ENCODE peak calls at places on chromosomes 12 and 14, in six cellular contexts. One of them, this sample, is unnamed.

GRCh38 chr12:53560912-53561589 is 53.8 kb upstream of the NPFF start:
- ATAC-seq in upper lobe of left lung: no peak
- ATAC-seq in HepG2: no peak
- ATAC-seq in GM12878: peak; percentile 42
- ATAC-seq in K562: no peak
- ATAC-seq in HCT116: peak; percentile 34
- ATAC-seq in this sample: no peak

GRCh38 chr14:87449016-87449415 is 544.0 kb downstream of the GALC start:
- ATAC-seq in HCT116: no peak
- ATAC-seq in upper lobe of left lung: no peak
- ATAC-seq in K562: no peak
- ATAC-seq in HepG2: no peak
- ATAC-seq in GM12878: no peak
- ATAC-seq in this sample: no peak

GRCh38 chr12:94534761-94535613 is 75.3 kb upstream of the CEP83 start:
- ATAC-seq in upper lobe of left lung: no peak
- ATAC-seq in GM12878: no peak
- ATAC-seq in K562: no peak
- ATAC-seq in HCT116: no peak
- ATAC-seq in HepG2: peak; percentile 9
- ATAC-seq in this sample: no peak

GRCh38 chr14:34857689-34858449 is 17.3 kb downstream of the BAZ1A start:
- ATAC-seq in K562: no peak
- ATAC-seq in GM12878: peak; percentile 33
- ATAC-seq in upper lobe of left lung: peak; percentile 87
- ATAC-seq in HCT116: no peak
- ATAC-seq in HepG2: no peak
- ATAC-seq in this sample: no peak

GRCh38 chr14:61662001-61662400 is 33.3 kb upstream of the HIF1A start:
- ATAC-seq in K562: no peak
- ATAC-seq in HCT116: no peak
- ATAC-seq in HepG2: no peak
- ATAC-seq in GM12878: peak; percentile 12
- ATAC-seq in upper lobe of left lung: no peak
- ATAC-seq in this sample: no peak

GRCh38 chr12:11716794-11717532 is 67.5 kb downstream of the ETV6 start:
- ATAC-seq in GM12878: no peak
- ATAC-seq in upper lobe of left lung: no peak
- ATAC-seq in HepG2: peak; percentile 54
- ATAC-seq in HCT116: no peak
- ATAC-seq in K562: no peak
- ATAC-seq in this sample: no peak

GRCh38 chr14:47539065-47539464 is 136.3 kb downstream of the MDGA2 start:
- ATAC-seq in GM12878: peak; percentile 57
- ATAC-seq in upper lobe of left lung: peak; percentile 37
- ATAC-seq in HepG2: peak; percentile 72
- ATAC-seq in K562: no peak
- ATAC-seq in HCT116: peak; percentile 54
- ATAC-seq in this sample: no peak

GRCh38 chr14:35553808-35554207 is 19.8 kb downstream of the INSM2 start:
- ATAC-seq in HepG2: no peak
- ATAC-seq in K562: no peak
- ATAC-seq in GM12878: no peak
- ATAC-seq in upper lobe of left lung: no peak
- ATAC-seq in HCT116: no peak
- ATAC-seq in this sample: no peak

GRCh38 chr12:132286912-132287311 is 42.5 kb downstream of the GALNT9 start:
- ATAC-seq in K562: no peak
- ATAC-seq in GM12878: no peak
- ATAC-seq in upper lobe of left lung: no peak
- ATAC-seq in HCT116: peak; percentile 59
- ATAC-seq in HepG2: no peak
- ATAC-seq in this sample: no peak

GRCh38 chr14:89290813-89291212 is 126.2 kb downstream of the FOXN3 start:
- ATAC-seq in HCT116: no peak
- ATAC-seq in GM12878: no peak
- ATAC-seq in HepG2: no peak
- ATAC-seq in K562: no peak
- ATAC-seq in upper lobe of left lung: no peak
- ATAC-seq in this sample: no peak

GRCh38 chr14:89911018-89911919 is 43.3 kb downstream of the EFCAB11 start:
- ATAC-seq in upper lobe of left lung: no peak
- ATAC-seq in HCT116: no peak
- ATAC-seq in HepG2: peak; percentile 89
- ATAC-seq in GM12878: peak; percentile 71
- ATAC-seq in K562: no peak
- ATAC-seq in this sample: no peak

GRCh38 chr12:125528300-125528699 is 463.1 kb downstream of the AACS start:
- ATAC-seq in HepG2: no peak
- ATAC-seq in K562: no peak
- ATAC-seq in HCT116: no peak
- ATAC-seq in upper lobe of left lung: no peak
- ATAC-seq in GM12878: no peak
- ATAC-seq in this sample: no peak

GRCh38 chr14:68894802-68895201 is 84.3 kb downstream of the ACTN1 start:
- ATAC-seq in HepG2: no peak
- ATAC-seq in upper lobe of left lung: no peak
- ATAC-seq in GM12878: no peak
- ATAC-seq in K562: no peak
- ATAC-seq in HCT116: no peak
- ATAC-seq in this sample: no peak

GRCh38 chr14:68892961-68893360 is 86.1 kb downstream of the ACTN1 start:
- ATAC-seq in K562: no peak
- ATAC-seq in GM12878: no peak
- ATAC-seq in upper lobe of left lung: no peak
- ATAC-seq in HCT116: peak; percentile 32
- ATAC-seq in HepG2: no peak
- ATAC-seq in this sample: no peak

GRCh38 chr14:68894123-68894522 is 85.0 kb downstream of the ACTN1 start:
- ATAC-seq in HCT116: no peak
- ATAC-seq in GM12878: no peak
- ATAC-seq in K562: no peak
- ATAC-seq in upper lobe of left lung: no peak
- ATAC-seq in HepG2: no peak
- ATAC-seq in this sample: peak; percentile 69

GRCh38 chr14:68891851-68892660 is 87.0 kb downstream of the ACTN1 start:
- ATAC-seq in upper lobe of left lung: no peak
- ATAC-seq in K562: no peak
- ATAC-seq in HepG2: no peak
- ATAC-seq in GM12878: no peak
- ATAC-seq in HCT116: no peak
- ATAC-seq in this sample: no peak

GRCh38 chr14:68893566-68893965 is 85.5 kb downstream of the ACTN1 start:
- ATAC-seq in HepG2: no peak
- ATAC-seq in upper lobe of left lung: no peak
- ATAC-seq in K562: no peak
- ATAC-seq in GM12878: no peak
- ATAC-seq in HCT116: no peak
- ATAC-seq in this sample: no peak
- H3K36me3 ChIP-seq in HepG2: peaks cover 54% of the 10 kb centered on the region
- H3K36me3 ChIP-seq in upper lobe of left lung: peaks cover 66% of the 10 kb centered on the region
- H3K36me3 ChIP-seq in K562: peaks cover 49% of the 10 kb centered on the region
- H3K36me3 ChIP-seq in GM12878: no peaks in the 10 kb centered on the region
- H3K36me3 ChIP-seq in HCT116: peaks cover 37% of the 10 kb centered on the region
- H3K36me3 ChIP-seq in this sample: peaks cover 99% of the 10 kb centered on the region

DNA sequence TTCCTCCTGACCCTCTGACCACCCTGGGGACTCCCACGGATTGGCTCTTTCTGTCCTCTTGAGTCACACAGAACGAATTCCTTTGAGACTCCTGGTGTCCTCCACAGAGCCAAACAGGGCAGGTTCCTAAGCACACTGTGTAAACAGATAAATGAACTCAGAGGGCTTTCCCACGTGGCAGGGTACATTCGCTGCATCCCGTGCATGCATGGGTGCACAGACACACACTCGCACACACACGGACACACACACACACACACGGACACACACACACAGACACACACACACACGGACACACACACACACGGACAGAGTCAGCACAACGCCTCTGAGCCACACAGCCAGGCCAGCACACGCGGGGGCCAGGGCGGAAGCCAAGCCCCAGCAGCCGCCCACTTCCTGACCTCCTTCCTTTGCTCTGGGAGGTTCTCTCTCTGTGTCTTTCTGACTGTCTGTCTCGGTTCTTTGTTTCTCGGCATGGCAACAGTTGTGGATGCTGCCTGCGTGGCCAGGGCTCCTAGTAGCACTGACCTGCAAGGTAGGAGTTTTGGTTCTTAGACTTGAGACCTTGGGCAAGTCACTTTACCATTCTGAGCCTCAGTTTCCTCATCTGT is 706 bp downstream of the CRACR2A start:
- ATAC-seq in K562: peak; percentile 79
- ATAC-seq in HCT116: peak; percentile 57
- ATAC-seq in HepG2: peak; percentile 57
- ATAC-seq in GM12878: peak; percentile 85
- ATAC-seq in upper lobe of left lung: peak; percentile 68
- ATAC-seq in this sample: peak; percentile 58
- TF ChIP-seq POLR2A in K562: peak; percentile 44
- TF ChIP-seq POLR2A in HCT116: no peak
- TF ChIP-seq POLR2A in HepG2: no peak
- TF ChIP-seq POLR2A in GM12878: peak; percentile 75
- TF ChIP-seq POLR2A in upper lobe of left lung: no peak
- TF ChIP-seq POLR2A in this sample: no peak

GRCh38 chr12:128267651-128268347 is 829 bp downstream of the TMEM132C start:
- ATAC-seq in HepG2: no peak
- ATAC-seq in K562: no peak
- ATAC-seq in HCT116: no peak
- ATAC-seq in upper lobe of left lung: no peak
- ATAC-seq in GM12878: no peak
- ATAC-seq in this sample: no peak

GRCh38 chr12:128265566-128265965 is 1.4 kb upstream of the TMEM132C start:
- ATAC-seq in HepG2: no peak
- ATAC-seq in GM12878: no peak
- ATAC-seq in upper lobe of left lung: no peak
- ATAC-seq in HCT116: no peak
- ATAC-seq in K562: no peak
- ATAC-seq in this sample: no peak

GRCh38 chr12:128267246-128267622 is 264 bp downstream of the TMEM132C start:
- ATAC-seq in HepG2: no peak
- ATAC-seq in GM12878: no peak
- ATAC-seq in upper lobe of left lung: no peak
- ATAC-seq in HCT116: no peak
- ATAC-seq in K562: no peak
- ATAC-seq in this sample: peak; percentile 17

GRCh38 chr12:128266086-128266485 is 884 bp upstream of the TMEM132C start:
- ATAC-seq in K562: no peak
- ATAC-seq in HCT116: no peak
- ATAC-seq in HepG2: no peak
- ATAC-seq in GM12878: no peak
- ATAC-seq in upper lobe of left lung: no peak
- ATAC-seq in this sample: no peak

GRCh38 chr12:128266559-128267245 is at the start of gene TMEM132C:
- ATAC-seq in HCT116: no peak
- ATAC-seq in GM12878: no peak
- ATAC-seq in K562: no peak
- ATAC-seq in upper lobe of left lung: no peak
- ATAC-seq in HepG2: no peak
- ATAC-seq in this sample: peak; percentile 29
- TF ChIP-seq POLR2AphosphoS5 in HCT116: no peak
- TF ChIP-seq POLR2AphosphoS5 in GM12878: no peak
- TF ChIP-seq POLR2AphosphoS5 in K562: no peak
- TF ChIP-seq POLR2AphosphoS5 in upper lobe of left lung: no peak
- TF ChIP-seq POLR2AphosphoS5 in HepG2: no peak
- TF ChIP-seq POLR2AphosphoS5 in this sample: no peak

GRCh38 chr14:21215879-21216251 is 53.4 kb downstream of the HNRNPC start:
- ATAC-seq in upper lobe of left lung: no peak
- ATAC-seq in K562: no peak
- ATAC-seq in GM12878: no peak
- ATAC-seq in HCT116: no peak
- ATAC-seq in HepG2: no peak
- ATAC-seq in this sample: no peak
- H3K36me3 ChIP-seq in upper lobe of left lung: peaks cover 30% of the 10 kb centered on the region
- H3K36me3 ChIP-seq in K562: peaks cover 96% of the 10 kb centered on the region
- H3K36me3 ChIP-seq in GM12878: peaks cover 47% of the 10 kb centered on the region
- H3K36me3 ChIP-seq in HCT116: peaks cover 74% of the 10 kb centered on the region
- H3K36me3 ChIP-seq in HepG2: peaks cover 39% of the 10 kb centered on the region
- H3K36me3 ChIP-seq in this sample: peaks cover 8% of the 10 kb centered on the region

GRCh38 chr14:55127491-55127951 is 1.5 kb upstream of the LGALS3 start:
- ATAC-seq in upper lobe of left lung: no peak
- ATAC-seq in HepG2: no peak
- ATAC-seq in GM12878: no peak
- ATAC-seq in HCT116: no peak
- ATAC-seq in K562: no peak
- ATAC-seq in this sample: no peak

GRCh38 chr14:55126932-55127490 is 2.0 kb upstream of the LGALS3 start:
- ATAC-seq in HCT116: no peak
- ATAC-seq in upper lobe of left lung: no peak
- ATAC-seq in GM12878: no peak
- ATAC-seq in HepG2: no peak
- ATAC-seq in K562: no peak
- ATAC-seq in this sample: no peak

GRCh38 chr14:55129086-55129427 is at the start of gene LGALS3:
- ATAC-seq in HepG2: peak; percentile 81
- ATAC-seq in K562: peak; percentile 90
- ATAC-seq in upper lobe of left lung: peak; percentile 88
- ATAC-seq in HCT116: peak; percentile 85
- ATAC-seq in GM12878: peak; percentile 84
- ATAC-seq in this sample: peak; percentile 92

GRCh38 chr14:55129428-55130193 is 559 bp downstream of the LGALS3 start:
- ATAC-seq in HCT116: peak; percentile 73
- ATAC-seq in HepG2: peak; percentile 81
- ATAC-seq in upper lobe of left lung: peak; percentile 86
- ATAC-seq in GM12878: peak; percentile 83
- ATAC-seq in K562: peak; percentile 41
- ATAC-seq in this sample: peak; percentile 71

GRCh38 chr14:55128386-55129085 is 516 bp upstream of the LGALS3 start:
- ATAC-seq in HepG2: no peak
- ATAC-seq in upper lobe of left lung: no peak
- ATAC-seq in K562: no peak
- ATAC-seq in GM12878: no peak
- ATAC-seq in HCT116: no peak
- ATAC-seq in this sample: no peak
- TF ChIP-seq POLR2A in HepG2: no peak
- TF ChIP-seq POLR2A in upper lobe of left lung: no peak
- TF ChIP-seq POLR2A in K562: no peak
- TF ChIP-seq POLR2A in GM12878: no peak
- TF ChIP-seq POLR2A in HCT116: no peak
- TF ChIP-seq POLR2A in this sample: no peak

GRCh38 chr12:66032739-66033138 is 97.8 kb downstream of the LLPH start:
- ATAC-seq in HepG2: no peak
- ATAC-seq in GM12878: peak; percentile 77
- ATAC-seq in upper lobe of left lung: no peak
- ATAC-seq in K562: no peak
- ATAC-seq in HCT116: no peak
- ATAC-seq in this sample: no peak
- TF ChIP-seq POLR2AphosphoS5 in HepG2: no peak
- TF ChIP-seq POLR2AphosphoS5 in GM12878: no peak
- TF ChIP-seq POLR2AphosphoS5 in upper lobe of left lung: no peak
- TF ChIP-seq POLR2AphosphoS5 in K562: no peak
- TF ChIP-seq POLR2AphosphoS5 in HCT116: no peak
- TF ChIP-seq POLR2AphosphoS5 in this sample: no peak

DNA sequence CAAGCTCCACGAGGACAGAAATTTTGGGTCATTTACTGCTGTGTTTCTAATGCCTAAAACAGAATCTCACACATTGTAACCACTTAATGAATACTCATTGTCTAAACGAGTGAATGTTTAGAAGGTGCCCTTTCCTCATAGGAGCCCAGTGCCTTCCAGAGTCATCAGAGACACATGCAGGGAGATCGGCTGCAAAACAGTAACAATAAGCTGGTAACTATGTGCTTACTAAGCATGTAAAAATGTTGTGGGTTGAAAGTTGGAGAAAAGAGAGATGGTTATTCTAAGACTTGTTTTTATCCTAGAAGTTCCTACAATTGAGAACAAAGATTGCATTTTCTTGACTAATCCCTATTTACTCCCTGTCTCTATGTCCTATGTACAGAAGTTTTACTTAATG is 7.4 kb downstream of the TESPA1 start:
- ATAC-seq in upper lobe of left lung: no peak
- ATAC-seq in HCT116: no peak
- ATAC-seq in GM12878: no peak
- ATAC-seq in K562: peak; percentile 30
- ATAC-seq in HepG2: no peak
- ATAC-seq in this sample: no peak
- H3K36me3 ChIP-seq in upper lobe of left lung: no peaks in the 10 kb centered on the region
- H3K36me3 ChIP-seq in HCT116: no peaks in the 10 kb centered on the region
- H3K36me3 ChIP-seq in GM12878: peaks cover 10% of the 10 kb centered on the region
- H3K36me3 ChIP-seq in K562: no peaks in the 10 kb centered on the region
- H3K36me3 ChIP-seq in HepG2: no peaks in the 10 kb centered on the region
- H3K36me3 ChIP-seq in this sample: no peaks in the 10 kb centered on the region

This sample was measured in gastroesophageal sphincter.